ENCODE peak calls at places on chromosomes 5 and 9, in nine cellular contexts. O is SW 1271, L is NCI-H1436, H is stomach, G is ELR, S is KBM-7, I is coronary artery, Y is NCI-H187 treated with DMSO at 0.1 percent for 48 hours, C is KG1. Q is an unnamed sample.

GRCh38 chr9:133716564-133717112 is 21.5 kb downstream of the SARDH start:
- DNase-seq in O (no peak), L (no peak), H (no peak), G (peak), S (no peak), I (no peak), Y (no peak), C (no peak), Q (no peak)

GRCh38 chr9:37386988-37387387 is 35.5 kb upstream of the GRHPR start:
- DNase-seq in O (no peak), L (no peak), H (no peak), G (no peak), S (no peak), I (no peak), Y (no peak), C (no peak), Q (no peak)

GRCh38 chr9:88313364-88314220 is 74.7 kb upstream of the SPIN1 start:
- DNase-seq in O (no peak), L (no peak), H (no peak), G (no peak), S (no peak), I (no peak), Y (no peak), C (no peak), Q (no peak)

GRCh38 chr5:39668980-39669379 is 244.2 kb upstream of the DAB2 start:
- DNase-seq in O (no peak), L (no peak), H (no peak), G (no peak), S (no peak), I (no peak), Y (no peak), C (no peak), Q (no peak)

GRCh38 chr5:72386639-72387038 is 66.5 kb downstream of the PTCD2 start:
- DNase-seq in O (no peak), L (no peak), H (no peak), G (no peak), S (peak), I (no peak), Y (no peak), C (no peak), Q (no peak)

GRCh38 chr5:28110756-28111155 is 1072.4 kb upstream of the CDH9 start:
- DNase-seq in O (no peak), L (no peak), H (no peak), G (no peak), S (no peak), I (no peak), Y (no peak), C (no peak), Q (no peak)

GRCh38 chr5:2579126-2579525 is 172.4 kb downstream of the IRX2 start:
- DNase-seq in O (no peak), L (no peak), H (no peak), G (no peak), S (no peak), I (no peak), Y (no peak), C (no peak), Q (no peak)

GRCh38 chr5:103119067-103119764 is 722 bp downstream of the GIN1 start:
- DNase-seq in O (no peak), L (no peak), H (no peak), G (peak), S (peak), I (no peak), Y (no peak), C (no peak), Q (no peak)

GRCh38 chr5:27252911-27253310 is 214.5 kb upstream of the CDH9 start:
- DNase-seq in O (no peak), L (no peak), H (no peak), G (no peak), S (no peak), I (no peak), Y (no peak), C (no peak), Q (no peak)

GRCh38 chr9:129803679-129804065 is 688 bp downstream of the TOR1B start:
- DNase-seq in O (no peak), L (no peak), H (no peak), G (no peak), S (peak), I (no peak), Y (no peak), C (no peak), Q (no peak)